ENCODE peak calls at places on chromosomes 6 and 20, in seven cellular contexts. One of them, this sample, is unnamed.

GRCh38 chr20:62175711-62176110 is 7.1 kb upstream of the MTG2 start:
- DNase-seq in GM12864: no peak
- DNase-seq in Panc1: no peak
- DNase-seq in GM04504: no peak
- DNase-seq in SK-MEL-5: no peak
- DNase-seq in stimulated activated CD4-positive, alpha-beta T cell treated with anti-CD3 and anti-CD28 coated beads, Interleukin-15, amount 100 ng/mL, for 24 hours: no peak
- DNase-seq in heart right ventricle: no peak
- DNase-seq in this sample: no peak

GRCh38 chr20:39112196-39112743 is 150.1 kb downstream of the DHX35 start:
- DNase-seq in GM12864: no peak
- DNase-seq in Panc1: no peak
- DNase-seq in GM04504: peak
- DNase-seq in SK-MEL-5: peak
- DNase-seq in stimulated activated CD4-positive, alpha-beta T cell treated with anti-CD3 and anti-CD28 coated beads, Interleukin-15, amount 100 ng/mL, for 24 hours: peak
- DNase-seq in heart right ventricle: peak
- DNase-seq in this sample: no peak

GRCh38 chr6:35242906-35243305 is 16.6 kb upstream of the ZNF76 start:
- DNase-seq in GM12864: no peak
- DNase-seq in Panc1: no peak
- DNase-seq in GM04504: no peak
- DNase-seq in SK-MEL-5: no peak
- DNase-seq in stimulated activated CD4-positive, alpha-beta T cell treated with anti-CD3 and anti-CD28 coated beads, Interleukin-15, amount 100 ng/mL, for 24 hours: no peak
- DNase-seq in heart right ventricle: no peak
- DNase-seq in this sample: no peak

GRCh38 chr20:45347936-45348809 is at the start of gene SDC4:
- DNase-seq in GM12864: no peak
- DNase-seq in Panc1: no peak
- DNase-seq in GM04504: no peak
- DNase-seq in SK-MEL-5: peak
- DNase-seq in stimulated activated CD4-positive, alpha-beta T cell treated with anti-CD3 and anti-CD28 coated beads, Interleukin-15, amount 100 ng/mL, for 24 hours: peak
- DNase-seq in heart right ventricle: peak
- DNase-seq in this sample: no peak

GRCh38 chr6:136846046-136846445 is 23.7 kb downstream of the PEX7 start:
- DNase-seq in GM12864: peak
- DNase-seq in Panc1: no peak
- DNase-seq in GM04504: peak
- DNase-seq in SK-MEL-5: peak
- DNase-seq in stimulated activated CD4-positive, alpha-beta T cell treated with anti-CD3 and anti-CD28 coated beads, Interleukin-15, amount 100 ng/mL, for 24 hours: peak
- DNase-seq in heart right ventricle: no peak
- DNase-seq in this sample: peak

GRCh38 chr6:125294925-125295324 is 6.8 kb downstream of the HDDC2 start:
- DNase-seq in GM12864: no peak
- DNase-seq in Panc1: no peak
- DNase-seq in GM04504: no peak
- DNase-seq in SK-MEL-5: no peak
- DNase-seq in stimulated activated CD4-positive, alpha-beta T cell treated with anti-CD3 and anti-CD28 coated beads, Interleukin-15, amount 100 ng/mL, for 24 hours: no peak
- DNase-seq in heart right ventricle: no peak
- DNase-seq in this sample: no peak

GRCh38 chr6:44486002-44486421 is 98.5 kb downstream of the CDC5L start:
- DNase-seq in GM12864: no peak
- DNase-seq in Panc1: no peak
- DNase-seq in GM04504: no peak
- DNase-seq in SK-MEL-5: no peak
- DNase-seq in stimulated activated CD4-positive, alpha-beta T cell treated with anti-CD3 and anti-CD28 coated beads, Interleukin-15, amount 100 ng/mL, for 24 hours: no peak
- DNase-seq in heart right ventricle: no peak
- DNase-seq in this sample: no peak

GRCh38 chr6:158149641-158150040 is 18.4 kb downstream of the SERAC1 start:
- DNase-seq in GM12864: no peak
- DNase-seq in Panc1: no peak
- DNase-seq in GM04504: no peak
- DNase-seq in SK-MEL-5: no peak
- DNase-seq in stimulated activated CD4-positive, alpha-beta T cell treated with anti-CD3 and anti-CD28 coated beads, Interleukin-15, amount 100 ng/mL, for 24 hours: no peak
- DNase-seq in heart right ventricle: no peak
- DNase-seq in this sample: peak

GRCh38 chr6:42411431-42411830 is 40.3 kb downstream of the TRERF1 start:
- DNase-seq in GM12864: no peak
- DNase-seq in Panc1: no peak
- DNase-seq in GM04504: no peak
- DNase-seq in SK-MEL-5: no peak
- DNase-seq in stimulated activated CD4-positive, alpha-beta T cell treated with anti-CD3 and anti-CD28 coated beads, Interleukin-15, amount 100 ng/mL, for 24 hours: no peak
- DNase-seq in heart right ventricle: no peak
- DNase-seq in this sample: no peak

GRCh38 chr6:10269814-10270472 is 144.9 kb downstream of the TFAP2A start:
- DNase-seq in GM12864: no peak
- DNase-seq in Panc1: no peak
- DNase-seq in GM04504: no peak
- DNase-seq in SK-MEL-5: no peak
- DNase-seq in stimulated activated CD4-positive, alpha-beta T cell treated with anti-CD3 and anti-CD28 coated beads, Interleukin-15, amount 100 ng/mL, for 24 hours: no peak
- DNase-seq in heart right ventricle: no peak
- DNase-seq in this sample: no peak

GRCh38 chr6:111829581-111829980 is 43.7 kb downstream of the FYN start:
- DNase-seq in GM12864: no peak
- DNase-seq in Panc1: no peak
- DNase-seq in GM04504: no peak
- DNase-seq in SK-MEL-5: no peak
- DNase-seq in stimulated activated CD4-positive, alpha-beta T cell treated with anti-CD3 and anti-CD28 coated beads, Interleukin-15, amount 100 ng/mL, for 24 hours: no peak
- DNase-seq in heart right ventricle: no peak
- DNase-seq in this sample: no peak

GRCh38 chr6:151034825-151035781 is 169.6 kb downstream of the MTHFD1L start:
- DNase-seq in GM12864: no peak
- DNase-seq in Panc1: no peak
- DNase-seq in GM04504: no peak
- DNase-seq in SK-MEL-5: no peak
- DNase-seq in stimulated activated CD4-positive, alpha-beta T cell treated with anti-CD3 and anti-CD28 coated beads, Interleukin-15, amount 100 ng/mL, for 24 hours: no peak
- DNase-seq in heart right ventricle: no peak
- DNase-seq in this sample: no peak

GRCh38 chr6:164152611-164153010 is 738.1 kb downstream of the QKI start:
- DNase-seq in GM12864: no peak
- DNase-seq in Panc1: no peak
- DNase-seq in GM04504: no peak
- DNase-seq in SK-MEL-5: no peak
- DNase-seq in stimulated activated CD4-positive, alpha-beta T cell treated with anti-CD3 and anti-CD28 coated beads, Interleukin-15, amount 100 ng/mL, for 24 hours: no peak
- DNase-seq in heart right ventricle: no peak
- DNase-seq in this sample: no peak

GRCh38 chr6:24283043-24283985 is 74.5 kb downstream of the DCDC2 start:
- DNase-seq in GM12864: peak
- DNase-seq in Panc1: peak
- DNase-seq in GM04504: no peak
- DNase-seq in SK-MEL-5: peak
- DNase-seq in stimulated activated CD4-positive, alpha-beta T cell treated with anti-CD3 and anti-CD28 coated beads, Interleukin-15, amount 100 ng/mL, for 24 hours: peak
- DNase-seq in heart right ventricle: peak
- DNase-seq in this sample: peak

GRCh38 chr20:38799248-38799647 is 6.2 kb upstream of the PPP1R16B start:
- DNase-seq in GM12864: no peak
- DNase-seq in Panc1: no peak
- DNase-seq in GM04504: no peak
- DNase-seq in SK-MEL-5: no peak
- DNase-seq in stimulated activated CD4-positive, alpha-beta T cell treated with anti-CD3 and anti-CD28 coated beads, Interleukin-15, amount 100 ng/mL, for 24 hours: no peak
- DNase-seq in heart right ventricle: no peak
- DNase-seq in this sample: no peak

GRCh38 chr20:18488301-18488700 is 8.7 kb downstream of the RBBP9 start:
- DNase-seq in GM12864: no peak
- DNase-seq in Panc1: no peak
- DNase-seq in GM04504: no peak
- DNase-seq in SK-MEL-5: no peak
- DNase-seq in stimulated activated CD4-positive, alpha-beta T cell treated with anti-CD3 and anti-CD28 coated beads, Interleukin-15, amount 100 ng/mL, for 24 hours: no peak
- DNase-seq in heart right ventricle: no peak
- DNase-seq in this sample: no peak